ENCODE peak calls at places on chromosomes 7 and 10, in six cellular contexts. W is AG09309, J is GM23338, Z is transverse colon, T is AG04450, B is upper lobe of right lung. G is an unnamed sample.

GRCh38 chr10:13056461-13057077 is 43.4 kb upstream of the OPTN start:
- DNase-seq in W (no peak), J (peak; percentile 35), Z (no peak), T (peak; percentile 4), B (no peak), G (no peak)

GRCh38 chr7:50306491-50307367 is 2.2 kb downstream of the IKZF1 start:
- DNase-seq in W (no peak), J (no peak), Z (no peak), T (no peak), B (no peak), G (no peak)

GRCh38 chr10:121152935-121153334 is 301.8 kb downstream of the WDR11 start:
- DNase-seq in W (no peak), J (no peak), Z (no peak), T (no peak), B (no peak), G (no peak)

GRCh38 chr10:76106611-76107010 is 675.2 kb downstream of the LRMDA start:
- DNase-seq in W (no peak), J (no peak), Z (no peak), T (no peak), B (no peak), G (no peak)

GRCh38 chr7:1695800-1696454 is 25.9 kb downstream of the ELFN1 start:
- DNase-seq in W (no peak), J (no peak), Z (no peak), T (no peak), B (peak; percentile 53), G (no peak)

GRCh38 chr7:19107392-19108147 is 9.9 kb downstream of the TWIST1 start:
- DNase-seq in W (no peak), J (peak; percentile 73), Z (no peak), T (no peak), B (no peak), G (no peak)

GRCh38 chr7:99362801-99363200 is 11.7 kb upstream of the ARPC1B start:
- DNase-seq in W (peak; percentile 70), J (no peak), Z (no peak), T (peak; percentile 85), B (no peak), G (no peak)

GRCh38 chr7:159141159-159141558 is 3.5 kb downstream of the VIPR2 start:
- DNase-seq in W (no peak), J (no peak), Z (no peak), T (no peak), B (no peak), G (no peak)

GRCh38 chr7:51077951-51078350 is 238.7 kb downstream of the COBL start:
- DNase-seq in W (no peak), J (no peak), Z (no peak), T (no peak), B (no peak), G (no peak)

GRCh38 chr10:126400641-126401040 is 12.4 kb upstream of the ADAM12 start:
- DNase-seq in W (no peak), J (no peak), Z (no peak), T (no peak), B (no peak), G (no peak)

GRCh38 chr10:50501478-50501877 is 122.3 kb downstream of the SGMS1 start:
- DNase-seq in W (no peak), J (no peak), Z (no peak), T (no peak), B (no peak), G (peak; percentile 28)

GRCh38 chr10:97771055-97771811 is 566 bp downstream of the SFRP5 start:
- DNase-seq in W (no peak), J (peak; percentile 71), Z (no peak), T (no peak), B (no peak), G (no peak)

GRCh38 chr7:90629306-90629918 is 33.3 kb downstream of the CDK14 start:
- DNase-seq in W (no peak), J (peak; percentile 84), Z (no peak), T (peak; percentile 26), B (no peak), G (no peak)

GRCh38 chr10:6486280-6486679 is 93.8 kb downstream of the PRKCQ start:
- DNase-seq in W (no peak), J (no peak), Z (no peak), T (no peak), B (no peak), G (no peak)

GRCh38 chr7:111753968-111754367 is 191.7 kb upstream of the IMMP2L start:
- DNase-seq in W (no peak), J (no peak), Z (no peak), T (no peak), B (no peak), G (no peak)

GRCh38 chr10:18043148-18043547 is 91.4 kb downstream of the SLC39A12 start:
- DNase-seq in W (no peak), J (no peak), Z (no peak), T (peak; percentile 21), B (no peak), G (peak; percentile 79)

GRCh38 chr10:62380002-62380401 is 5.8 kb downstream of the ZNF365 start:
- DNase-seq in W (peak; percentile 46), J (no peak), Z (no peak), T (peak; percentile 66), B (no peak), G (no peak)

GRCh38 chr10:69641261-69641980 is 11.4 kb downstream of the FAM241B start:
- DNase-seq in W (no peak), J (no peak), Z (no peak), T (no peak), B (peak; percentile 45), G (no peak)

GRCh38 chr7:156927571-156928405 is 21.7 kb upstream of the NOM1 start:
- DNase-seq in W (no peak), J (no peak), Z (no peak), T (no peak), B (no peak), G (peak; percentile 68)

GRCh38 chr10:24115403-24115802 is 93.5 kb upstream of the KIAA1217 start:
- DNase-seq in W (no peak), J (no peak), Z (no peak), T (no peak), B (no peak), G (no peak)

GRCh38 chr10:112189465-112189864 is 5.9 kb upstream of the GPAM start:
- DNase-seq in W (no peak), J (no peak), Z (no peak), T (no peak), B (no peak), G (no peak)

GRCh38 chr7:8638076-8638475 is 204.7 kb downstream of the NXPH1 start:
- DNase-seq in W (no peak), J (no peak), Z (peak; percentile 8), T (no peak), B (no peak), G (no peak)

GRCh38 chr10:91955114-91955513 is 31.5 kb downstream of the BTAF1 start:
- DNase-seq in W (no peak), J (no peak), Z (no peak), T (no peak), B (no peak), G (no peak)

GRCh38 chr10:114486938-114487814 is 82.9 kb upstream of the AFAP1L2 start:
- DNase-seq in W (no peak), J (no peak), Z (no peak), T (peak; percentile 30), B (no peak), G (no peak)

GRCh38 chr10:71314028-71314693 is 4.9 kb upstream of the SLC29A3 start:
- DNase-seq in W (no peak), J (peak; percentile 80), Z (peak; percentile 61), T (no peak), B (no peak), G (no peak)
- H3K4me3 ChIP-seq in W (no peak overlapping the region), J (peak overlapping the region; percentile 50), Z (no peak overlapping the region), T (no peak overlapping the region), B (no peak overlapping the region), G (no peak overlapping the region)

GRCh38 chr7:128161466-128162125 is 79.5 kb upstream of the LEP start:
- DNase-seq in W (no peak), J (no peak), Z (no peak), T (no peak), B (no peak), G (no peak)

GRCh38 chr7:128164061-128164954 is 76.8 kb upstream of the LEP start:
- DNase-seq in W (peak; percentile 13), J (peak; percentile 73), Z (no peak), T (no peak), B (no peak), G (peak; percentile 52)

GRCh38 chr7:128162666-128163065 is 78.4 kb upstream of the LEP start:
- DNase-seq in W (no peak), J (no peak), Z (no peak), T (no peak), B (no peak), G (no peak)

GRCh38 chr7:128164955-128165670 is 76.0 kb upstream of the LEP start:
- DNase-seq in W (no peak), J (no peak), Z (no peak), T (no peak), B (no peak), G (no peak)

DNA sequence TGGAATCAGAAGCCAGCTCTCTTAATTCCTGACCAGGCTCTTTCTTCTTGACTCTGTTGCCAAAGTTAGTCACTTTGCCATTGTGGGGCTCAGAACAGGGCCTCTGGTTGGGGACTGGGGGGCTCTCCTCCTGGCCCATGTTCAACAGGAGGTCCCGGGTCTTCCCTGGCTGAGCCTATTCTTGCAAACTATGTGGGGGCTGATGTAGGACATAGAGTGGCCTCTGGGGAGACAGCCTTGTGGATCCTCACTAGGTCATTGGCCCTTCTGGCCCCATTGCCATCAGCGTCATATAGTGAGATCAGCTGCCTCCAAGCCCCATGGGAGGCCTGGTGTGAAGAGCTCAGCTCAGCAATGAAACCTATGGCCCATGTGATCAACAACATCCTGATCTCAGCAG is 77.6 kb upstream of the LEP start:
- DNase-seq in W (no peak), J (no peak), Z (no peak), T (no peak), B (no peak), G (no peak)
- H3K4me3 ChIP-seq in W (no peak overlapping the region), J (no peak overlapping the region), Z (no peak overlapping the region), T (no peak overlapping the region), B (no peak overlapping the region), G (no peak overlapping the region)

GRCh38 chr7:192701-193536 is 548 bp downstream of the FAM20C start:
- DNase-seq in W (no peak), J (no peak), Z (peak; percentile 35), T (no peak), B (no peak), G (no peak)
- H3K4me3 ChIP-seq in W (peak overlapping the region; percentile 81), J (peak overlapping the region; percentile 84), Z (peak overlapping the region; percentile 74), T (peak overlapping the region; percentile 89), B (peak overlapping the region; percentile 73), G (peak overlapping the region; percentile 80)

DNA sequence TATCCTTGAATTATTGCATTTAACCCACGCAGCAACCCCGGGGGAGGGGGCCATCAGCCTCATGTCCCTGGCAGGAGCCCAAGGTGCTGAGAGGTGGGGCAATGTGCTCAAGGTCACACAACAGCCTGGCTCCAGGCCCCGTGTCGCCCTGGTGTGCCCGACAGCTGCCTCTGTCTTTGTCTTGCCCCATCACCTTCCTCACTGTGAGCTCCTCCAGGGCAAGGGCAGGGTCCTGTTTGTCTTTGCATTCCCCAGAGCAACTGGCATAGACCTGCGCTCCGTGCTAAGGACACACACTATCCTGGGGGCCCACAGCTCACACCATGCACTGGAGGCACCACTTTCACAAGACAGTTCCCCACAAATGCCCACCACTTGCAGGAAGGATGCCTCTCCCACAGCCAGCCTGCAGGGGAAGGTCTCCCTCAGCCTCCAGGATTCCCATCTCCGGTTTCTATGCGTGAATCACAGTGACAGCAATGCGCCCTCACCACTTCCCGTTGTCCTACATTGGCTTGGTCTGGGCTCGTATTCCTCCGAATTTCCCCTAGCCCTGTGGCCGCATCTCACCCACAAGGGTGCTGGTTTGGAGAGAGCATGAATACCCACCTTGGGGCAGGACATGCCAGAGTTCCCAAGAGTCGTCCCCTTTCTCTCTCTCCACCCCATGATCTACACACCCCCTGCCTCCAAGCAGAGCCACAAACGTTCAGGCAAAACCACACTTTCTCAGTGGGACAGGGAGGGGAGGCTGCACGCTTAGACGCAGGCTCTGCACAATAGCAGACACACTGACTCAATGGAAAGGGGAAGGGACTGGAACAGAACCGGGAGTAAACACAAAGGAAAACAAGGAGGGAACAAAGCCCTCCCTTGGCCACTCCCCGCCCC is 10.3 kb downstream of the ITPRIP start:
- DNase-seq in W (peak; percentile 51), J (peak; percentile 44), Z (no peak), T (no peak), B (no peak), G (peak; percentile 78)
- H3K4me3 ChIP-seq in W (peak overlapping the region; percentile 26), J (peak overlapping the region; percentile 31), Z (no peak overlapping the region), T (peak overlapping the region; percentile 57), B (no peak overlapping the region), G (peak overlapping the region; percentile 43)